ENCODE peak calls at places on chromosomes 4 and X, in six cellular contexts. One of them, this sample, is unnamed.

GRCh38 chrX:130770615-130771014 is 132.4 kb downstream of the ENOX2 start:
- DNase-seq in PC-3: peak; percentile 89
- DNase-seq in neural progenitor cell: no peak
- DNase-seq in HCT116: peak; percentile 6
- DNase-seq in MM.1S: no peak
- DNase-seq in SK-N-SH: no peak
- DNase-seq in this sample: peak; percentile 81

GRCh38 chrX:37462346-37462745 is 109.1 kb upstream of the LANCL3 start:
- DNase-seq in PC-3: no peak
- DNase-seq in neural progenitor cell: no peak
- DNase-seq in HCT116: no peak
- DNase-seq in MM.1S: no peak
- DNase-seq in SK-N-SH: no peak
- DNase-seq in this sample: no peak

GRCh38 chr4:67714248-67714583 is 13.3 kb upstream of the UBA6 start:
- DNase-seq in PC-3: no peak
- DNase-seq in neural progenitor cell: no peak
- DNase-seq in HCT116: no peak
- DNase-seq in MM.1S: no peak
- DNase-seq in SK-N-SH: no peak
- DNase-seq in this sample: no peak

GRCh38 chrX:45110494-45110893 is 90.2 kb downstream of the DIPK2B start:
- DNase-seq in PC-3: no peak
- DNase-seq in neural progenitor cell: no peak
- DNase-seq in HCT116: no peak
- DNase-seq in MM.1S: no peak
- DNase-seq in SK-N-SH: no peak
- DNase-seq in this sample: no peak

GRCh38 chr4:23674694-23675093 is 215.2 kb downstream of the PPARGC1A start:
- DNase-seq in PC-3: no peak
- DNase-seq in neural progenitor cell: no peak
- DNase-seq in HCT116: no peak
- DNase-seq in MM.1S: no peak
- DNase-seq in SK-N-SH: no peak
- DNase-seq in this sample: no peak

GRCh38 chrX:78168065-78168464 is 28.6 kb upstream of the TAF9B start:
- DNase-seq in PC-3: peak; percentile 63
- DNase-seq in neural progenitor cell: no peak
- DNase-seq in HCT116: no peak
- DNase-seq in MM.1S: no peak
- DNase-seq in SK-N-SH: no peak
- DNase-seq in this sample: peak; percentile 9

GRCh38 chr4:184826315-184827266 is 823 bp upstream of the ACSL1 start:
- DNase-seq in PC-3: peak; percentile 17
- DNase-seq in neural progenitor cell: peak; percentile 21
- DNase-seq in HCT116: no peak
- DNase-seq in MM.1S: peak; percentile 31
- DNase-seq in SK-N-SH: no peak
- DNase-seq in this sample: peak; percentile 53

GRCh38 chr4:87574996-87575395 is 33.3 kb upstream of the DSPP start:
- DNase-seq in PC-3: peak; percentile 46
- DNase-seq in neural progenitor cell: no peak
- DNase-seq in HCT116: no peak
- DNase-seq in MM.1S: no peak
- DNase-seq in SK-N-SH: no peak
- DNase-seq in this sample: peak; percentile 70

GRCh38 chr4:156328882-156329281 is 375.2 kb upstream of the CTSO start:
- DNase-seq in PC-3: no peak
- DNase-seq in neural progenitor cell: no peak
- DNase-seq in HCT116: no peak
- DNase-seq in MM.1S: peak; percentile 11
- DNase-seq in SK-N-SH: no peak
- DNase-seq in this sample: no peak

GRCh38 chr4:115090483-115091075 is 22.8 kb downstream of the NDST4 start:
- DNase-seq in PC-3: peak; percentile 58
- DNase-seq in neural progenitor cell: peak; percentile 61
- DNase-seq in HCT116: peak; percentile 32
- DNase-seq in MM.1S: peak; percentile 64
- DNase-seq in SK-N-SH: peak; percentile 4
- DNase-seq in this sample: peak; percentile 52

GRCh38 chrX:70129811-70130210 is 3.4 kb upstream of the IGBP1 start:
- DNase-seq in PC-3: peak; percentile 59
- DNase-seq in neural progenitor cell: no peak
- DNase-seq in HCT116: no peak
- DNase-seq in MM.1S: no peak
- DNase-seq in SK-N-SH: no peak
- DNase-seq in this sample: peak; percentile 24

GRCh38 chr4:116899536-116899935 is 185.8 kb downstream of the TRAM1L1 start:
- DNase-seq in PC-3: no peak
- DNase-seq in neural progenitor cell: no peak
- DNase-seq in HCT116: no peak
- DNase-seq in MM.1S: no peak
- DNase-seq in SK-N-SH: peak; percentile 15
- DNase-seq in this sample: no peak

GRCh38 chr4:146333895-146334262 is 119.5 kb downstream of the REELD1 start:
- DNase-seq in PC-3: no peak
- DNase-seq in neural progenitor cell: no peak
- DNase-seq in HCT116: no peak
- DNase-seq in MM.1S: no peak
- DNase-seq in SK-N-SH: no peak
- DNase-seq in this sample: no peak

GRCh38 chr4:105679186-105679585 is 29.3 kb downstream of the INTS12 start:
- DNase-seq in PC-3: peak; percentile 65
- DNase-seq in neural progenitor cell: no peak
- DNase-seq in HCT116: no peak
- DNase-seq in MM.1S: no peak
- DNase-seq in SK-N-SH: no peak
- DNase-seq in this sample: no peak

GRCh38 chr4:157514711-157515110 is 294.2 kb downstream of the GRIA2 start:
- DNase-seq in PC-3: peak; percentile 2
- DNase-seq in neural progenitor cell: peak; percentile 36
- DNase-seq in HCT116: no peak
- DNase-seq in MM.1S: no peak
- DNase-seq in SK-N-SH: peak; percentile 20
- DNase-seq in this sample: no peak

GRCh38 chrX:127037179-127037578 is 217.7 kb downstream of the PRR32 start:
- DNase-seq in PC-3: peak; percentile 9
- DNase-seq in neural progenitor cell: no peak
- DNase-seq in HCT116: no peak
- DNase-seq in MM.1S: no peak
- DNase-seq in SK-N-SH: no peak
- DNase-seq in this sample: no peak

GRCh38 chr4:11631416-11631815 is 202.7 kb upstream of the HS3ST1 start:
- DNase-seq in PC-3: peak; percentile 45
- DNase-seq in neural progenitor cell: no peak
- DNase-seq in HCT116: no peak
- DNase-seq in MM.1S: no peak
- DNase-seq in SK-N-SH: no peak
- DNase-seq in this sample: no peak

GRCh38 chr4:185346975-185347601 is 48.6 kb downstream of the LRP2BP start:
- DNase-seq in PC-3: no peak
- DNase-seq in neural progenitor cell: no peak
- DNase-seq in HCT116: no peak
- DNase-seq in MM.1S: no peak
- DNase-seq in SK-N-SH: no peak
- DNase-seq in this sample: no peak

GRCh38 chr4:78520808-78521226 is 30.8 kb upstream of the ANXA3 start:
- DNase-seq in PC-3: no peak
- DNase-seq in neural progenitor cell: no peak
- DNase-seq in HCT116: no peak
- DNase-seq in MM.1S: no peak
- DNase-seq in SK-N-SH: no peak
- DNase-seq in this sample: peak; percentile 52

GRCh38 chr4:55854132-55854531 is 684 bp downstream of the EXOC1 start:
- DNase-seq in PC-3: peak; percentile 14
- DNase-seq in neural progenitor cell: no peak
- DNase-seq in HCT116: no peak
- DNase-seq in MM.1S: no peak
- DNase-seq in SK-N-SH: peak; percentile 14
- DNase-seq in this sample: peak; percentile 34

GRCh38 chr4:52883183-52883621 is 21.1 kb downstream of the RASL11B start:
- DNase-seq in PC-3: peak; percentile 73
- DNase-seq in neural progenitor cell: peak; percentile 55
- DNase-seq in HCT116: no peak
- DNase-seq in MM.1S: no peak
- DNase-seq in SK-N-SH: no peak
- DNase-seq in this sample: no peak

GRCh38 chrX:112513154-112513553 is 166.6 kb downstream of the LHFPL1 start:
- DNase-seq in PC-3: no peak
- DNase-seq in neural progenitor cell: no peak
- DNase-seq in HCT116: no peak
- DNase-seq in MM.1S: no peak
- DNase-seq in SK-N-SH: no peak
- DNase-seq in this sample: peak; percentile 53

GRCh38 chr4:159446266-159446976 is 343.5 kb downstream of the RAPGEF2 start:
- DNase-seq in PC-3: peak; percentile 80
- DNase-seq in neural progenitor cell: peak; percentile 69
- DNase-seq in HCT116: peak; percentile 61
- DNase-seq in MM.1S: peak; percentile 64
- DNase-seq in SK-N-SH: peak; percentile 63
- DNase-seq in this sample: peak; percentile 86

GRCh38 chr4:2093265-2093664 is 34.1 kb downstream of the NAT8L start:
- DNase-seq in PC-3: no peak
- DNase-seq in neural progenitor cell: no peak
- DNase-seq in HCT116: no peak
- DNase-seq in MM.1S: no peak
- DNase-seq in SK-N-SH: no peak
- DNase-seq in this sample: no peak

GRCh38 chr4:2094545-2094944 is 35.4 kb downstream of the NAT8L start:
- DNase-seq in PC-3: no peak
- DNase-seq in neural progenitor cell: no peak
- DNase-seq in HCT116: no peak
- DNase-seq in MM.1S: no peak
- DNase-seq in SK-N-SH: no peak
- DNase-seq in this sample: no peak

GRCh38 chr4:2092653-2093000 is 33.5 kb downstream of the NAT8L start:
- DNase-seq in PC-3: no peak
- DNase-seq in neural progenitor cell: peak; percentile 49
- DNase-seq in HCT116: no peak
- DNase-seq in MM.1S: no peak
- DNase-seq in SK-N-SH: no peak
- DNase-seq in this sample: no peak

GRCh38 chr4:2096073-2096609 is 37.0 kb downstream of the NAT8L start:
- DNase-seq in PC-3: peak; percentile 67
- DNase-seq in neural progenitor cell: no peak
- DNase-seq in HCT116: peak; percentile 21
- DNase-seq in MM.1S: no peak
- DNase-seq in SK-N-SH: no peak
- DNase-seq in this sample: no peak

DNA sequence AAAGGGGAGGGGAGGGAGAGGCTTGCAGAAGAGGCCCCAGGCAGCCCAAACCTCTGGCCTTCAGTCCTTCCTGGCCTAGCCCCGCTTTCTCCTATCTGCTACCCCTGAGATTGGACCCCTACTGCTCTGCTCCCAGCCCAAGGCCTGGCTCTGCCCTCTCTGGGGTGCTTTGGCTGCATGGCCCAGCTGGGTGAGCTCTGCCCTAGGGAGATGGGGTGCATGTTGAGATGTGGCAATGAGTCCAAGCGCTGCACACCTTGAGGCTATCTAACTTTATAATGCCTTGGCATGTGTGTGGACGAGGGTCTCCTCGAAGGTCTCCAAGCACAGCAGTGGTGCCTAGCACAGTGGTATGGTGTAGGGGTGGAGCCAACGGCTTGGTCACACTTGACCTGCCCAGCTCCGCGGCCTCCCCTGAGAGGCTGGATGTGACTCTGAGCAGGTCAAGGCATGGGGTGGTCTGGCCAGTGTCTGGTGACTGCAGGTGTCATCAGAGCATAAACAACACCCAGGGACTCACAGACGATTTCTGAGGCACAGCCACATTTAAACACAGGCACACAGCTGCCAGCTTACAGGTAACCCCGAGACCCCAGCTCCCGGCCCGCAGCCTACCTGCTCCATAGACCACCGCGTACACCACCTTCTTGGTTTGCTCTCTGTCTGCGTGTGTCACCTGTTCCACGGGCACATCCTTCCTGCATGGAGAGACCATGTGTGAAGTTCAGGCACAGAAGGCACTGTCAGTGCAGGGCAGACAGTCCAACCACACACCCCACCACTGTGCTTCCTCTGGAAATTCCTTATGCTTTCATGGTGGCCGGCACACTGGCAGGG is 36.3 kb downstream of the NAT8L start:
- DNase-seq in PC-3: no peak
- DNase-seq in neural progenitor cell: no peak
- DNase-seq in HCT116: no peak
- DNase-seq in MM.1S: no peak
- DNase-seq in SK-N-SH: no peak
- DNase-seq in this sample: no peak
- TF ChIP-seq EZH2phosphoT487 in PC-3: no peak
- TF ChIP-seq EZH2phosphoT487 in neural progenitor cell: no peak
- TF ChIP-seq EZH2phosphoT487 in HCT116: no peak
- TF ChIP-seq EZH2phosphoT487 in MM.1S: no peak
- TF ChIP-seq EZH2phosphoT487 in SK-N-SH: no peak
- TF ChIP-seq EZH2phosphoT487 in this sample: no peak

DNA sequence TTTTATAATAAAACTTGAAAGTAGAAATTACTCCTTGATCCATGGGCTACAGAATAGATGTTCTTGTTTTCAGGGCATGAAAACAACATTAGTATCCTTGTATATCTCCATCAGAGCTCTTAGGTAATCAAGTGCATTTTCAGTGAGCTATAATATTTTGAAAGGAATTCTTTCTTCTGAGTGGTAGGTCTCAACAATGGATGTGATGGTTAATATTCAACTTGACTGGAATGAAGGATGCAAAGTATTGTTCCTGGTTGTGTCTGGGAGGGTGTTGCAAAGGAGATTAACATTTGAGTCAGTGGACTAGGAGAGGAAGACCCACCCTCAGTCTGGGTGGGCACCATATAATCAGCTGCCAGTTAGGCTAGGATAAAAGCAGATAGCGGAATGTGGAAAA is 100.1 kb downstream of the LCORL start:
- DNase-seq in PC-3: no peak
- DNase-seq in neural progenitor cell: no peak
- DNase-seq in HCT116: no peak
- DNase-seq in MM.1S: no peak
- DNase-seq in SK-N-SH: no peak
- DNase-seq in this sample: no peak
- H3K9ac ChIP-seq in PC-3: no peak overlapping the region
- H3K9ac ChIP-seq in neural progenitor cell: no peak overlapping the region
- H3K9ac ChIP-seq in HCT116: no peak overlapping the region
- H3K9ac ChIP-seq in MM.1S: no peak overlapping the region
- H3K9ac ChIP-seq in SK-N-SH: no peak overlapping the region
- H3K9ac ChIP-seq in this sample: no peak overlapping the region

DNA sequence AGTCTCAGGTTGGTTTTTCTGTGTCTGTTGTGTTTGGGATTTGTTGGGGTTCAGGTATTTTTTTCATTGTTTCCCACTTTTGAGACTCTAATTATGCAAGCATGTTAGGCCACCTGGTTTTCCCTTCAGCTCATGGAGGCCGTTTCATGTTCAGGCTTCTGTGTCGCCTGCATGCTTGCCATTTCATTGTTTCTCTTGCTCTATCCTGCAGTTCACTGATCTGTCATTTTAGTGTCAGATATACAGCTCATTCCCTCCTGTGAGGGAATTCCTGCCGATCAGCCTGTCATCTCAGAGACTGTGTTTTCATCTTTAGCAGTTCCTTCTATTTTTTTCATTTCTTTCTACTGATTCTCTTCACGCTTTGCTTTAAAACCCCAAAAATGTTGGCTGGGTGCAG is 49.4 kb upstream of the HGFAC start:
- DNase-seq in PC-3: no peak
- DNase-seq in neural progenitor cell: no peak
- DNase-seq in HCT116: no peak
- DNase-seq in MM.1S: no peak
- DNase-seq in SK-N-SH: no peak
- DNase-seq in this sample: no peak
- H3K79me2 ChIP-seq in PC-3: no peaks in the 10 kb centered on the region
- H3K79me2 ChIP-seq in neural progenitor cell: no peaks in the 10 kb centered on the region
- H3K79me2 ChIP-seq in HCT116: no peaks in the 10 kb centered on the region
- H3K79me2 ChIP-seq in MM.1S: no peaks in the 10 kb centered on the region
- H3K79me2 ChIP-seq in SK-N-SH: no peaks in the 10 kb centered on the region
- H3K79me2 ChIP-seq in this sample: no peaks in the 10 kb centered on the region

GRCh38 chr4:182880387-182881356 is 36.5 kb downstream of the DCTD start:
- DNase-seq in PC-3: peak; percentile 36
- DNase-seq in neural progenitor cell: no peak
- DNase-seq in HCT116: no peak
- DNase-seq in MM.1S: no peak
- DNase-seq in SK-N-SH: no peak
- DNase-seq in this sample: no peak
- TF ChIP-seq EZH2phosphoT487 in PC-3: no peak
- TF ChIP-seq EZH2phosphoT487 in neural progenitor cell: no peak
- TF ChIP-seq EZH2phosphoT487 in HCT116: no peak
- TF ChIP-seq EZH2phosphoT487 in MM.1S: no peak
- TF ChIP-seq EZH2phosphoT487 in SK-N-SH: no peak
- TF ChIP-seq EZH2phosphoT487 in this sample: no peak